ENCODE peak calls at places on chromosomes 12 and 14, in four cellular contexts. One of them, this sample, is unnamed. For H3K4me1, the result is how much of the 10 kb centered on the place peaks cover.

GRCh38 chr14:50452979-50453705 is 56.5 kb upstream of the CDKL1 start:
- DNase-seq in CD8-positive, alpha-beta T cell: no peak
- DNase-seq in body of pancreas: no peak
- DNase-seq in thoracic aorta: no peak
- DNase-seq in this sample: no peak

GRCh38 chr12:100953677-100954076 is 159.1 kb downstream of the ANO4 start:
- DNase-seq in CD8-positive, alpha-beta T cell: no peak
- DNase-seq in body of pancreas: no peak
- DNase-seq in thoracic aorta: no peak
- DNase-seq in this sample: no peak

GRCh38 chr12:118866346-118866745 is 115.0 kb upstream of the SRRM4 start:
- DNase-seq in CD8-positive, alpha-beta T cell: no peak
- DNase-seq in body of pancreas: no peak
- DNase-seq in thoracic aorta: no peak
- DNase-seq in this sample: no peak

GRCh38 chr12:87849074-87849473 is 180.1 kb downstream of the C12orf50 start:
- DNase-seq in thoracic aorta: no peak
- DNase-seq in body of pancreas: no peak
- DNase-seq in CD8-positive, alpha-beta T cell: no peak
- DNase-seq in this sample: no peak

GRCh38 chr14:92516344-92516965 is 2.9 kb downstream of the RIN3 start:
- DNase-seq in thoracic aorta: no peak
- DNase-seq in CD8-positive, alpha-beta T cell: no peak
- DNase-seq in body of pancreas: no peak
- DNase-seq in this sample: no peak

GRCh38 chr14:93832665-93833064 is 44.4 kb upstream of the PRIMA1 start:
- DNase-seq in thoracic aorta: no peak
- DNase-seq in body of pancreas: peak
- DNase-seq in CD8-positive, alpha-beta T cell: no peak
- DNase-seq in this sample: no peak

GRCh38 chr12:17950898-17951297 is 139.1 kb downstream of the RERGL start:
- DNase-seq in thoracic aorta: no peak
- DNase-seq in body of pancreas: no peak
- DNase-seq in CD8-positive, alpha-beta T cell: no peak
- DNase-seq in this sample: no peak

GRCh38 chr14:102525213-102526143 is 15.9 kb upstream of the ANKRD9 start:
- DNase-seq in body of pancreas: peak
- DNase-seq in CD8-positive, alpha-beta T cell: no peak
- DNase-seq in thoracic aorta: no peak
- DNase-seq in this sample: no peak

GRCh38 chr14:23364164-23364571 is 804 bp downstream of the EFS start:
- DNase-seq in body of pancreas: no peak
- DNase-seq in CD8-positive, alpha-beta T cell: no peak
- DNase-seq in thoracic aorta: no peak
- DNase-seq in this sample: no peak

GRCh38 chr12:9948606-9949286 is 16.6 kb upstream of the CLEC2A start:
- DNase-seq in CD8-positive, alpha-beta T cell: no peak
- DNase-seq in body of pancreas: no peak
- DNase-seq in thoracic aorta: no peak
- DNase-seq in this sample: no peak

GRCh38 chr12:92648242-92649031 is 54.4 kb upstream of the PLEKHG7 start:
- DNase-seq in body of pancreas: no peak
- DNase-seq in thoracic aorta: no peak
- DNase-seq in CD8-positive, alpha-beta T cell: no peak
- DNase-seq in this sample: no peak

DNA sequence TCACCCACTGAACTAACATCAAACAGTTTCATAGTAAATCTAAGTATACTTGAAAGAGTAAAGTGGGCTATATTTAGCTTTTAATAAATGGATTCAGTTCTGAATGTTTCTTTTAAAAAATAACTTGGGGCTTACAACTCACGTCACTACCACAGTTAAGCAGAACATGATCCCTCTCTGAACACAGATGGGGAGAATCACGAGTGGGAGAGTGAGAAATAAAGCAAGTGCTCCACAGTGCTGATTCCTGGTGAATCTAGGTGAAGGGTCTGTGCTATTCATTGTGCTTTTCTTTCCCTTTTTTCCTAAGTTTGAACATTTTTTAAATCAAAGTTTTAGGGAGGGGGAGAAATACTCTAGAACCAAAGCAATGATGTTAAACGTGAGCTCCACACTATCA is 251.2 kb downstream of the FOXN3 start:
- DNase-seq in body of pancreas: no peak
- DNase-seq in CD8-positive, alpha-beta T cell: no peak
- DNase-seq in thoracic aorta: no peak
- DNase-seq in this sample: no peak
- H3K27ac ChIP-seq in body of pancreas: no peak
- H3K27ac ChIP-seq in CD8-positive, alpha-beta T cell: no peak
- H3K27ac ChIP-seq in thoracic aorta: peak
- H3K27ac ChIP-seq in this sample: peak

DNA sequence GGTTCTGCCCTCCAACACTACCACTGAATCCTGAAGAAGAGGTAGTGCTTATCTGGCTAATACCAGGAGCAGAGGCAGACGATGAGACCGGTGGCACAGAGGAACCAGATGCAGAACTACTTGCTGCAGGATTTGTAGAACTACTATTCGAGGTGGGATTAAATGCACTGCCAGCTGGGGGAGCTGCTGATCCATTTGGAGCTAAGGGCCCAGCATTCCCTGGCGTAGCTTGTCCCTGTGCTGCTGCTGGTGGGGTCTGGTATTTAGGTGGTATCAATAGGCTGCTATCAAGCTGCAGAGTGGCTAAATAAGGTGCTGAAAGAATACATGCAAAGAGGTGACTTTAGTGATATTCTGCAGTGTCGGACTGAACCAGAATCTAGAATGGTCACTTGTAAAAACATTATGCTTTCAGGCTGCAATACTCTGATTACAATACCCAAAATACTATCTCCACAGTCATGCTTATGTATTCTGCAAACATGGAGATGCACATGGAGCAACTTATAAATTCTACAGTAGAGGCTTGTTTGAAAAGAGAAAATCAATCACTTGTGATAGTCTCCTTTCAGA is 294.2 kb downstream of the MED13L start:
- DNase-seq in body of pancreas: peak
- DNase-seq in thoracic aorta: no peak
- DNase-seq in CD8-positive, alpha-beta T cell: no peak
- DNase-seq in this sample: no peak
- TF ChIP-seq CTCF in body of pancreas: no peak
- TF ChIP-seq CTCF in thoracic aorta: no peak
- TF ChIP-seq CTCF in CD8-positive, alpha-beta T cell: no peak
- TF ChIP-seq CTCF in this sample: peak

GRCh38 chr12:70645494-70646317 is 8.5 kb upstream of the PTPRB start:
- DNase-seq in body of pancreas: peak
- DNase-seq in thoracic aorta: peak
- DNase-seq in CD8-positive, alpha-beta T cell: no peak
- DNase-seq in this sample: peak
- H3K4me1 ChIP-seq in body of pancreas: under half
- H3K4me1 ChIP-seq in thoracic aorta: under half
- H3K4me1 ChIP-seq in CD8-positive, alpha-beta T cell: under half
- H3K4me1 ChIP-seq in this sample: under half

GRCh38 chr12:65911321-65911720 is 87.0 kb downstream of the HMGA2 start:
- DNase-seq in thoracic aorta: no peak
- DNase-seq in CD8-positive, alpha-beta T cell: no peak
- DNase-seq in body of pancreas: peak
- DNase-seq in this sample: no peak
- H3K27ac ChIP-seq in thoracic aorta: no peak
- H3K27ac ChIP-seq in CD8-positive, alpha-beta T cell: no peak
- H3K27ac ChIP-seq in body of pancreas: no peak
- H3K27ac ChIP-seq in this sample: no peak

GRCh38 chr14:85867450-85867849 is 337.5 kb downstream of the FLRT2 start:
- DNase-seq in CD8-positive, alpha-beta T cell: no peak
- DNase-seq in body of pancreas: no peak
- DNase-seq in thoracic aorta: no peak
- DNase-seq in this sample: no peak
- TF ChIP-seq CTCF in CD8-positive, alpha-beta T cell: no peak
- TF ChIP-seq CTCF in body of pancreas: no peak
- TF ChIP-seq CTCF in thoracic aorta: no peak
- TF ChIP-seq CTCF in this sample: no peak

GRCh38 chr14:98297567-98297966 is 974.4 kb downstream of the BCL11B start:
- DNase-seq in CD8-positive, alpha-beta T cell: no peak
- DNase-seq in body of pancreas: no peak
- DNase-seq in thoracic aorta: no peak
- DNase-seq in this sample: no peak
- H3K4me1 ChIP-seq in CD8-positive, alpha-beta T cell: under half
- H3K4me1 ChIP-seq in body of pancreas: under half
- H3K4me1 ChIP-seq in thoracic aorta: under half
- H3K4me1 ChIP-seq in this sample: under half

GRCh38 chr12:68559984-68560822 is 50.5 kb upstream of the RAP1B start:
- DNase-seq in CD8-positive, alpha-beta T cell: no peak
- DNase-seq in thoracic aorta: no peak
- DNase-seq in body of pancreas: no peak
- DNase-seq in this sample: peak
- H3K27ac ChIP-seq in CD8-positive, alpha-beta T cell: no peak
- H3K27ac ChIP-seq in thoracic aorta: no peak
- H3K27ac ChIP-seq in body of pancreas: no peak
- H3K27ac ChIP-seq in this sample: no peak